ENCODE peak calls at places on chromosomes 2 and 18, in five cellular contexts. One of them, this sample, is unnamed.

GRCh38 chr2:164780611-164781167 is 60.9 kb downstream of the COBLL1 start:
- DNase-seq in GM12878: no peak
- DNase-seq in K562: no peak
- DNase-seq in HepG2: no peak
- DNase-seq in HCT116: no peak
- DNase-seq in this sample: no peak

GRCh38 chr2:189548686-189549439 is 31.7 kb downstream of the SLC40A1 start:
- DNase-seq in GM12878: no peak
- DNase-seq in HepG2: peak
- DNase-seq in K562: peak
- DNase-seq in HCT116: no peak
- DNase-seq in this sample: no peak

GRCh38 chr2:40317047-40317446 is 134.8 kb downstream of the SLC8A1 start:
- DNase-seq in HCT116: no peak
- DNase-seq in HepG2: no peak
- DNase-seq in GM12878: no peak
- DNase-seq in K562: no peak
- DNase-seq in this sample: no peak

GRCh38 chr18:11042247-11042646 is 107.1 kb downstream of the PIEZO2 start:
- DNase-seq in K562: no peak
- DNase-seq in GM12878: no peak
- DNase-seq in HCT116: no peak
- DNase-seq in HepG2: peak
- DNase-seq in this sample: no peak

GRCh38 chr2:239912938-239913631 is 112.1 kb downstream of the NDUFA10 start:
- DNase-seq in GM12878: no peak
- DNase-seq in HepG2: no peak
- DNase-seq in K562: no peak
- DNase-seq in HCT116: no peak
- DNase-seq in this sample: no peak

GRCh38 chr2:71530246-71530986 is 77.1 kb downstream of the DYSF start:
- DNase-seq in GM12878: no peak
- DNase-seq in HCT116: peak
- DNase-seq in K562: peak
- DNase-seq in HepG2: peak
- DNase-seq in this sample: peak

GRCh38 chr2:9288233-9288632 is 81.6 kb downstream of the ASAP2 start:
- DNase-seq in HCT116: no peak
- DNase-seq in K562: no peak
- DNase-seq in GM12878: no peak
- DNase-seq in HepG2: no peak
- DNase-seq in this sample: no peak

GRCh38 chr2:203327582-203327917 is 644 bp upstream of the ABI2 start:
- DNase-seq in HCT116: no peak
- DNase-seq in GM12878: no peak
- DNase-seq in K562: peak
- DNase-seq in HepG2: no peak
- DNase-seq in this sample: peak

GRCh38 chr18:79791141-79791972 is 6.4 kb upstream of the KCNG2 start:
- DNase-seq in K562: no peak
- DNase-seq in GM12878: no peak
- DNase-seq in HCT116: no peak
- DNase-seq in HepG2: peak
- DNase-seq in this sample: no peak

GRCh38 chr2:239913632-239914417 is 111.3 kb downstream of the NDUFA10 start:
- DNase-seq in HepG2: peak
- DNase-seq in GM12878: no peak
- DNase-seq in K562: no peak
- DNase-seq in HCT116: no peak
- DNase-seq in this sample: no peak

GRCh38 chr2:174682578-174683391 is 81.5 kb downstream of the CHRNA1 start:
- DNase-seq in HepG2: no peak
- DNase-seq in HCT116: no peak
- DNase-seq in K562: no peak
- DNase-seq in GM12878: no peak
- DNase-seq in this sample: peak

GRCh38 chr18:47251289-47252120 is at the start of gene SKOR2:
- DNase-seq in GM12878: no peak
- DNase-seq in HepG2: no peak
- DNase-seq in K562: peak
- DNase-seq in HCT116: no peak
- DNase-seq in this sample: peak

GRCh38 chr18:7482342-7482741 is 84.8 kb upstream of the PTPRM start:
- DNase-seq in HCT116: no peak
- DNase-seq in K562: no peak
- DNase-seq in GM12878: no peak
- DNase-seq in HepG2: no peak
- DNase-seq in this sample: no peak

GRCh38 chr2:205496777-205497176 is 185.5 kb upstream of the NRP2 start:
- DNase-seq in HepG2: no peak
- DNase-seq in HCT116: no peak
- DNase-seq in K562: no peak
- DNase-seq in GM12878: no peak
- DNase-seq in this sample: no peak

GRCh38 chr2:112032615-112033457 is 22.2 kb upstream of the TMEM87B start:
- DNase-seq in GM12878: no peak
- DNase-seq in K562: no peak
- DNase-seq in HepG2: no peak
- DNase-seq in HCT116: peak
- DNase-seq in this sample: no peak

GRCh38 chr2:118911166-118911565 is 30.8 kb upstream of the MARCO start:
- DNase-seq in GM12878: no peak
- DNase-seq in K562: no peak
- DNase-seq in HCT116: no peak
- DNase-seq in HepG2: no peak
- DNase-seq in this sample: no peak

GRCh38 chr2:54589340-54590215 is 133.5 kb downstream of the SPTBN1 start:
- DNase-seq in HCT116: no peak
- DNase-seq in GM12878: no peak
- DNase-seq in K562: peak
- DNase-seq in HepG2: peak
- DNase-seq in this sample: peak

GRCh38 chr2:149716687-149717086 is 129.1 kb upstream of the MMADHC start:
- DNase-seq in K562: no peak
- DNase-seq in GM12878: no peak
- DNase-seq in HepG2: no peak
- DNase-seq in HCT116: no peak
- DNase-seq in this sample: no peak

GRCh38 chr2:66541646-66542045 is 106.7 kb downstream of the MEIS1 start:
- DNase-seq in HepG2: no peak
- DNase-seq in HCT116: no peak
- DNase-seq in GM12878: no peak
- DNase-seq in K562: no peak
- DNase-seq in this sample: no peak

GRCh38 chr18:79664525-79665125 is 15.0 kb upstream of the CTDP1 start:
- DNase-seq in HepG2: no peak
- DNase-seq in K562: no peak
- DNase-seq in GM12878: no peak
- DNase-seq in HCT116: no peak
- DNase-seq in this sample: no peak

GRCh38 chr18:33700513-33700976 is 122.5 kb downstream of the ASXL3 start:
- DNase-seq in HCT116: no peak
- DNase-seq in K562: no peak
- DNase-seq in GM12878: peak
- DNase-seq in HepG2: no peak
- DNase-seq in this sample: no peak

GRCh38 chr18:3510024-3510423 is 60.1 kb downstream of the TGIF1 start:
- DNase-seq in HepG2: no peak
- DNase-seq in GM12878: no peak
- DNase-seq in HCT116: no peak
- DNase-seq in K562: no peak
- DNase-seq in this sample: no peak

GRCh38 chr18:3513481-3513880 is 63.5 kb downstream of the TGIF1 start:
- DNase-seq in HCT116: no peak
- DNase-seq in K562: no peak
- DNase-seq in HepG2: no peak
- DNase-seq in GM12878: no peak
- DNase-seq in this sample: no peak

GRCh38 chr18:3514312-3515216 is 64.6 kb downstream of the TGIF1 start:
- DNase-seq in GM12878: no peak
- DNase-seq in K562: no peak
- DNase-seq in HCT116: no peak
- DNase-seq in HepG2: no peak
- DNase-seq in this sample: no peak

GRCh38 chr18:3510896-3511295 is 60.9 kb downstream of the TGIF1 start:
- DNase-seq in HCT116: no peak
- DNase-seq in HepG2: no peak
- DNase-seq in K562: no peak
- DNase-seq in GM12878: no peak
- DNase-seq in this sample: no peak

GRCh38 chr18:3511980-3512379 is 62.0 kb downstream of the TGIF1 start:
- DNase-seq in HCT116: no peak
- DNase-seq in K562: peak
- DNase-seq in GM12878: no peak
- DNase-seq in HepG2: no peak
- DNase-seq in this sample: peak
- TF ChIP-seq ZBTB33 in HCT116: no peak
- TF ChIP-seq ZBTB33 in K562: no peak
- TF ChIP-seq ZBTB33 in GM12878: no peak
- TF ChIP-seq ZBTB33 in HepG2: no peak
- TF ChIP-seq ZBTB33 in this sample: no peak

GRCh38 chr2:64284751-64285150 is 140.5 kb upstream of the PELI1 start:
- DNase-seq in GM12878: no peak
- DNase-seq in K562: no peak
- DNase-seq in HepG2: no peak
- DNase-seq in HCT116: no peak
- DNase-seq in this sample: no peak
- TF ChIP-seq ZBTB33 in GM12878: no peak
- TF ChIP-seq ZBTB33 in K562: no peak
- TF ChIP-seq ZBTB33 in HepG2: no peak
- TF ChIP-seq ZBTB33 in HCT116: no peak
- TF ChIP-seq ZBTB33 in this sample: no peak

GRCh38 chr2:220893411-220893810 is 678.7 kb downstream of the EPHA4 start:
- DNase-seq in HepG2: no peak
- DNase-seq in HCT116: no peak
- DNase-seq in K562: no peak
- DNase-seq in GM12878: no peak
- DNase-seq in this sample: no peak

GRCh38 chr2:220887880-220888279 is 684.2 kb downstream of the EPHA4 start:
- DNase-seq in HepG2: no peak
- DNase-seq in GM12878: no peak
- DNase-seq in HCT116: no peak
- DNase-seq in K562: no peak
- DNase-seq in this sample: no peak

GRCh38 chr2:220892018-220892634 is 680.0 kb downstream of the EPHA4 start:
- DNase-seq in HCT116: no peak
- DNase-seq in K562: no peak
- DNase-seq in GM12878: no peak
- DNase-seq in HepG2: no peak
- DNase-seq in this sample: no peak

GRCh38 chr2:220894069-220894468 is 678.0 kb downstream of the EPHA4 start:
- DNase-seq in K562: no peak
- DNase-seq in HCT116: no peak
- DNase-seq in HepG2: no peak
- DNase-seq in GM12878: no peak
- DNase-seq in this sample: no peak

DNA sequence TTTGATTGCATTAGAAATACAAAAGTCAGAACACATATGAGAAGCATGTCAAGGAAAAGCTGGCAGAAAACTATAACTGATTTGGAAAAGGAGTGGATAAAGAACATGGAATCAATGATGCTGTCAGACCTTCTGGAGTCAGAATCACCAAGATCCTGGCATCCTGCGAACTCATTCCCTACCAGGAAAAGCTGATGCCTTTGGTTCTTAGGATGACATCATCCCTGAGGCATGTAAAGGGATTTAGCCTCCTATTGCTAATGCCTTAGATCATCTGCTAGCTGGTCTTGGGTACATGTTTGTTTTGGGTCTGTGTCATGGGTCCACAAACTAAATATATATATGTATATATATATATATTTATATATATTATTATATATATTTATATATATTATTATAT is 680.7 kb downstream of the EPHA4 start:
- DNase-seq in HCT116: peak
- DNase-seq in HepG2: no peak
- DNase-seq in GM12878: no peak
- DNase-seq in K562: no peak
- DNase-seq in this sample: no peak
- TF ChIP-seq ZBTB33 in HCT116: no peak
- TF ChIP-seq ZBTB33 in HepG2: no peak
- TF ChIP-seq ZBTB33 in GM12878: no peak
- TF ChIP-seq ZBTB33 in K562: no peak
- TF ChIP-seq ZBTB33 in this sample: no peak

GRCh38 chr2:60759654-60760053 is 3.6 kb downstream of the PAPOLG start:
- DNase-seq in HepG2: no peak
- DNase-seq in HCT116: no peak
- DNase-seq in K562: no peak
- DNase-seq in GM12878: no peak
- DNase-seq in this sample: no peak
- TF ChIP-seq ZBTB33 in HepG2: no peak
- TF ChIP-seq ZBTB33 in HCT116: no peak
- TF ChIP-seq ZBTB33 in K562: no peak
- TF ChIP-seq ZBTB33 in GM12878: no peak
- TF ChIP-seq ZBTB33 in this sample: no peak

GRCh38 chr2:234047361-234047760 is 3.1 kb upstream of the SPP2 start:
- DNase-seq in HepG2: no peak
- DNase-seq in HCT116: no peak
- DNase-seq in GM12878: no peak
- DNase-seq in K562: no peak
- DNase-seq in this sample: no peak

GRCh38 chr2:234038076-234038802 is 12.3 kb upstream of the SPP2 start:
- DNase-seq in K562: no peak
- DNase-seq in HepG2: no peak
- DNase-seq in GM12878: no peak
- DNase-seq in HCT116: no peak
- DNase-seq in this sample: no peak

GRCh38 chr2:234048049-234048448 is 2.5 kb upstream of the SPP2 start:
- DNase-seq in HepG2: no peak
- DNase-seq in GM12878: no peak
- DNase-seq in K562: no peak
- DNase-seq in HCT116: no peak
- DNase-seq in this sample: no peak

DNA sequence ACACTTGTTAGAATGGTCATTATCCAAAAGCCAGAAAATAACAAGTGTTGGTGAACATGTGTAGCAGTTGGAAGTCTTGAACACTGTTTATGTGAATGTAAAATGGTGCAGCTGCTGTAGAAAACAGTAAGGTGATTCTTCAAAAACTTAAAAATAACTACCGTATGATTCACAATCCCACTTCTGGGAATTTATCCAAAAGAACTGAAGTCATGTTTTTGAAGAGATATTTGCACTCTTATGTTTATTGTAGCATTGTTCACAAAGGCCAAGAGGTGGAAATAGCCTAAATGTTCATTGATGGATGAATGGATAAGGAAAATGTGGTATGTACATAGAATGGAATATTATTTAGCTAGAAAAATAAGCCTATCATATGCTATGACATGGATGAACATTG is 6.3 kb upstream of the SPP2 start:
- DNase-seq in HepG2: no peak
- DNase-seq in GM12878: no peak
- DNase-seq in K562: no peak
- DNase-seq in HCT116: peak
- DNase-seq in this sample: no peak
- TF ChIP-seq ZBTB33 in HepG2: no peak
- TF ChIP-seq ZBTB33 in GM12878: no peak
- TF ChIP-seq ZBTB33 in K562: no peak
- TF ChIP-seq ZBTB33 in HCT116: no peak
- TF ChIP-seq ZBTB33 in this sample: no peak

GRCh38 chr2:132766573-132766972 is 96.6 kb upstream of the LYPD1 start:
- DNase-seq in GM12878: no peak
- DNase-seq in HepG2: no peak
- DNase-seq in HCT116: no peak
- DNase-seq in K562: no peak
- DNase-seq in this sample: no peak
- TF ChIP-seq ZBTB33 in GM12878: no peak
- TF ChIP-seq ZBTB33 in HepG2: no peak
- TF ChIP-seq ZBTB33 in HCT116: no peak
- TF ChIP-seq ZBTB33 in K562: no peak
- TF ChIP-seq ZBTB33 in this sample: no peak

GRCh38 chr2:233031556-233032500 is 644 bp upstream of the NEU2 start:
- DNase-seq in K562: no peak
- DNase-seq in GM12878: no peak
- DNase-seq in HepG2: no peak
- DNase-seq in HCT116: no peak
- DNase-seq in this sample: no peak
- TF ChIP-seq ZBTB33 in K562: no peak
- TF ChIP-seq ZBTB33 in GM12878: no peak
- TF ChIP-seq ZBTB33 in HepG2: peak
- TF ChIP-seq ZBTB33 in HCT116: no peak
- TF ChIP-seq ZBTB33 in this sample: no peak

This sample was measured in SK-N-SH.